ENCODE peak calls at places on chromosomes 4 and X, in six cellular contexts. V, W, G, E, I and B are unnamed samples. For H3K36me3, the result is how much of the 10 kb centered on the place peaks cover.

GRCh38 chr4:90357117-90357710 is 230.0 kb downstream of the CCSER1 start:
- DNase-seq in V (no peak), W (no peak), G (no peak), E (peak), I (no peak), B (no peak)

GRCh38 chrX:107978707-107979307 is 3.4 kb downstream of the TEX13B start:
- DNase-seq in V (no peak), W (no peak), G (no peak), E (peak), I (no peak), B (no peak)

GRCh38 chrX:1421433-1422134 is 29.7 kb upstream of the SLC25A6 start:
- DNase-seq in V (peak), W (no peak), G (peak), E (no peak), I (no peak), B (peak)

GRCh38 chr4:140851032-140851636 is 94.9 kb upstream of the TBC1D9 start:
- DNase-seq in V (no peak), W (peak), G (no peak), E (peak), I (no peak), B (no peak)

GRCh38 chrX:150058728-150059127 is 120.4 kb upstream of the EOLA2 start:
- DNase-seq in V (no peak), W (no peak), G (no peak), E (peak), I (no peak), B (no peak)

GRCh38 chr4:7905461-7905915 is 34.2 kb downstream of the AFAP1 start:
- DNase-seq in V (no peak), W (no peak), G (peak), E (no peak), I (peak), B (no peak)

GRCh38 chr4:151098191-151098590 is 1.2 kb upstream of the RPS3A start:
- DNase-seq in V (no peak), W (no peak), G (no peak), E (no peak), I (peak), B (peak)

GRCh38 chr4:14607578-14607977 is 394.7 kb upstream of the CPEB2 start:
- DNase-seq in V (no peak), W (no peak), G (no peak), E (no peak), I (no peak), B (no peak)

GRCh38 chr4:23888421-23889319 is 1.2 kb downstream of the PPARGC1A start:
- DNase-seq in V (no peak), W (no peak), G (peak), E (peak), I (peak), B (no peak)

DNA sequence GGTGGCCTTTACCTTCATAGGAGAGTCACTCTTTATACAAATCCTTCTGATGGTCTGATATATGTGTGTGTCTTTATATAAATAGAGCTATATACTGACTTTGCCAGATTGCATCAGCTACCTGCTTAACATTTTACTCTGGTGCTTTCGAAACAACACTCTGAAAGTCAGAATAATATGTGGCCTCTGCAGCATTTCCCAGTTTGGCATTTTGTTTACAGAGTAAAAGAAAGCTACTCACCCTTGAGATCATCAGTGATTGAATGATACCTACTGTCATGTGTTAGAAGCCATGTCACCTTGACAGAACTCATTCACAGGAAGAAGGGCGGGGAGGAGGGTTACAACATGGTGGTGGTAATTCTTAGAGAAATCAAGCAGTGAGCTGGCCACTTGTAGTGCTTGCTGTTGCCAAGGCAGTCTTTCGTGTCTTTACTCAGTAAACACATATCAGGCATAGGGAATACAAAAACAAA is at the start of gene PLAC1:
- DNase-seq in V (no peak), W (no peak), G (no peak), E (no peak), I (no peak), B (no peak)
- H3K27ac ChIP-seq in V (no peak), W (no peak), G (no peak), E (no peak), I (no peak), B (no peak)

DNA sequence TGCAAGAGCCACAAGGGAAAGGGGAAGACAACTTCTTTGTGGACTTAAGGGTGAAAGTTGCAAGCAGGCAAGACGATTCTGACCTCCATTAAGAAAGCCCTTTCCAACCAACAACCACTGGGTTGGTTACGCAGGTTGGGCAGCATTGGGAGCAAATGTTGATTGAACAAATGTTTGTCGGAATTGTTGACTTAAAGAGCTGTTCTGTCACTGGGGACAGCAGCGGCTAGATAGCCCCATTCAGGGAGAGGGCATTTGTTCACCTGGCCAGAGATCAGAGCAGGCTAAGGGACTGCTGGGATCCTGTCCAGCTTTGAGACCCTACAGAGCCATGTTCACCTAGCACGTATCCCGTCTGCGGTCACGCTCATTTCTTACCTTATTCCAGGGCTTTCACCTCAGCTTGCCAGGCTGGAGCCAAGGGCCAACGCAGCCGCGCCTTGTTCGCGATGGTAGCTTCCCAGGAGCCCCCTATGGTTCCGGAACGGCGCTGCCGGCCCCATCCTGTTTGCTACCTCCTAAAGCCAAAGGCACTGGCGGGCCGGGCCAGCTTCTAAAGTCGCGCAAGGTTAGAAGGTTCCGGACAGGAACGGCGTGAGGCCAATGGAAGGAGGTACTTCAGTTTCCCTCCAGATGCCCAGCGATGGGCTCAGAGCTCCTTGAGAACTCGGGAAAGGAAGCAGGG is 24.6 kb downstream of the F9 start:
- DNase-seq in V (no peak), W (no peak), G (no peak), E (no peak), I (no peak), B (peak)
- H3K4me3 ChIP-seq in V (no peak), W (no peak), G (no peak), E (no peak), I (no peak), B (no peak)

GRCh38 chr4:39083164-39083563 is 21.1 kb downstream of the KLHL5 start:
- DNase-seq in V (no peak), W (no peak), G (no peak), E (no peak), I (no peak), B (no peak)
- H3K36me3 ChIP-seq in V (under half), W (under half), G (under half), E (under half), I (under half), B (under half)

GRCh38 chr4:156838761-156839160 is 132.8 kb downstream of the PDGFC start:
- DNase-seq in V (no peak), W (no peak), G (no peak), E (peak), I (no peak), B (no peak)

GRCh38 chr4:156832886-156833285 is 138.7 kb downstream of the PDGFC start:
- DNase-seq in V (no peak), W (no peak), G (no peak), E (no peak), I (no peak), B (no peak)

DNA sequence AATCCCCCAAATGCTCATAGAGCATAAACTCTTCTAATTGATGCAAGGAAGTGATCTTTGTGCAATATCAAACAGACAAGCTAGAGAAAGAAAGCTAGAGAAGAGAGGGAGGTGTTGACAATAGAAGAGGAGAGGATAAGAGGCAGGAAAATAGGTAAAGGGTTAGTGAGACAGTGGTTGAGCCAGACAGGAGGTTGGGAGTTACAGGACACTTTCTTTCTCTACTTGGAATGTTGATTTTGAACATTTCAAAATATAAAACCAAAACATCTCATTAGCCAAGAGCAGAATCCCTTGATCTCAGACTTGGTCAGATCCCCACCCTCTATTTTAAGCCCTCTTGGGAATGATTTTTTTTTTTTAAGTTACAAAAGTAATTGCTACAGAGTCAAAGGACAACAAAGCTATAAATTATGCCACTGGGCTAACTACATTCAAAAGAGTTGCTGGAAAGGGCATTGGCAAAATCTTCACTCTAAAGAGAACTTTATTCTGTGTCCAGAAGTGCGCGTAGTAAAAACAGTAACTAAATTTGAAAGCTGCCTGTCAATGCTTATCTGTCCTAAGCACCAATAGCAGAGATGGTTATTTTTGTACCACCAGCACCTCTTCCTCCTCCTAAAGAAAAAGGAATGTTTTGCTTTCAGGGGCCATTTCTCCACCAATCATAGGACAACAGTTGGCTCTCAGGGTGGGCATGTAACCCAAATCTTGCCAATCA is 133.8 kb downstream of the PDGFC start:
- DNase-seq in V (no peak), W (no peak), G (no peak), E (no peak), I (no peak), B (no peak)
- H3K27ac ChIP-seq in V (no peak), W (no peak), G (peak), E (no peak), I (peak), B (no peak)